ENCODE peak calls at places on chromosomes 5 and 9, in nine cellular contexts. One of them, this sample, is unnamed.

GRCh38 chr5:123571927-123572326 is 60.0 kb downstream of the CSNK1G3 start:
- DNase-seq in colonic mucosa: no peak
- DNase-seq in B cell: no peak
- DNase-seq in osteocyte: no peak
- DNase-seq in upper lobe of right lung: no peak
- DNase-seq in RWPE1: no peak
- DNase-seq in HCT116: no peak
- DNase-seq in spleen: no peak
- DNase-seq in Calu3: no peak
- DNase-seq in this sample: no peak

GRCh38 chr9:97632406-97632991 is 669 bp downstream of the TSTD2 start:
- DNase-seq in upper lobe of right lung: peak; percentile 75
- DNase-seq in HCT116: no peak
- DNase-seq in RWPE1: no peak
- DNase-seq in colonic mucosa: peak; percentile 61
- DNase-seq in B cell: no peak
- DNase-seq in Calu3: peak; percentile 2
- DNase-seq in osteocyte: no peak
- DNase-seq in spleen: peak; percentile 86
- DNase-seq in this sample: no peak

GRCh38 chr9:84781431-84781830 is 111.9 kb downstream of the NTRK2 start:
- DNase-seq in RWPE1: peak; percentile 24
- DNase-seq in HCT116: no peak
- DNase-seq in colonic mucosa: no peak
- DNase-seq in upper lobe of right lung: no peak
- DNase-seq in osteocyte: no peak
- DNase-seq in spleen: no peak
- DNase-seq in Calu3: peak; percentile 28
- DNase-seq in B cell: no peak
- DNase-seq in this sample: peak; percentile 40

GRCh38 chr9:71663216-71663615 is 105.1 kb downstream of the CEMIP2 start:
- DNase-seq in spleen: no peak
- DNase-seq in RWPE1: no peak
- DNase-seq in upper lobe of right lung: no peak
- DNase-seq in HCT116: no peak
- DNase-seq in osteocyte: no peak
- DNase-seq in colonic mucosa: no peak
- DNase-seq in Calu3: no peak
- DNase-seq in B cell: no peak
- DNase-seq in this sample: peak; percentile 37

GRCh38 chr9:87599901-87600610 is 102.4 kb downstream of the DAPK1 start:
- DNase-seq in colonic mucosa: peak; percentile 32
- DNase-seq in HCT116: no peak
- DNase-seq in RWPE1: peak; percentile 31
- DNase-seq in osteocyte: no peak
- DNase-seq in B cell: no peak
- DNase-seq in spleen: no peak
- DNase-seq in Calu3: peak; percentile 37
- DNase-seq in upper lobe of right lung: no peak
- DNase-seq in this sample: peak; percentile 15

GRCh38 chr5:585556-585955 is 26.6 kb upstream of the CEP72 start:
- DNase-seq in Calu3: no peak
- DNase-seq in upper lobe of right lung: peak; percentile 28
- DNase-seq in spleen: no peak
- DNase-seq in colonic mucosa: no peak
- DNase-seq in RWPE1: no peak
- DNase-seq in B cell: no peak
- DNase-seq in osteocyte: peak; percentile 44
- DNase-seq in HCT116: no peak
- DNase-seq in this sample: no peak

GRCh38 chr5:79834420-79835219 is 145.0 kb downstream of the CMYA5 start:
- DNase-seq in Calu3: no peak
- DNase-seq in spleen: no peak
- DNase-seq in HCT116: no peak
- DNase-seq in colonic mucosa: no peak
- DNase-seq in RWPE1: no peak
- DNase-seq in B cell: no peak
- DNase-seq in upper lobe of right lung: no peak
- DNase-seq in osteocyte: peak; percentile 73
- DNase-seq in this sample: no peak

GRCh38 chr9:6441269-6441668 is 28.3 kb downstream of the UHRF2 start:
- DNase-seq in B cell: no peak
- DNase-seq in upper lobe of right lung: no peak
- DNase-seq in Calu3: no peak
- DNase-seq in HCT116: no peak
- DNase-seq in RWPE1: no peak
- DNase-seq in spleen: no peak
- DNase-seq in osteocyte: no peak
- DNase-seq in colonic mucosa: no peak
- DNase-seq in this sample: peak; percentile 34

GRCh38 chr9:120971938-120972337 is 45.3 kb upstream of the TRAF1 start:
- DNase-seq in colonic mucosa: no peak
- DNase-seq in Calu3: no peak
- DNase-seq in spleen: no peak
- DNase-seq in upper lobe of right lung: no peak
- DNase-seq in RWPE1: no peak
- DNase-seq in osteocyte: no peak
- DNase-seq in B cell: no peak
- DNase-seq in HCT116: no peak
- DNase-seq in this sample: no peak

GRCh38 chr9:31799953-31800609 is 584.4 kb upstream of the ACO1 start:
- DNase-seq in B cell: no peak
- DNase-seq in RWPE1: peak; percentile 30
- DNase-seq in osteocyte: no peak
- DNase-seq in Calu3: no peak
- DNase-seq in colonic mucosa: no peak
- DNase-seq in upper lobe of right lung: no peak
- DNase-seq in spleen: no peak
- DNase-seq in HCT116: peak; percentile 19
- DNase-seq in this sample: peak; percentile 53

GRCh38 chr9:110712955-110713354 is 44.4 kb downstream of the MUSK start:
- DNase-seq in RWPE1: no peak
- DNase-seq in HCT116: no peak
- DNase-seq in Calu3: no peak
- DNase-seq in upper lobe of right lung: no peak
- DNase-seq in colonic mucosa: no peak
- DNase-seq in osteocyte: no peak
- DNase-seq in spleen: no peak
- DNase-seq in B cell: no peak
- DNase-seq in this sample: no peak

GRCh38 chr9:2818486-2819121 is 25.3 kb downstream of the PUM3 start:
- DNase-seq in osteocyte: no peak
- DNase-seq in RWPE1: no peak
- DNase-seq in B cell: no peak
- DNase-seq in upper lobe of right lung: no peak
- DNase-seq in colonic mucosa: no peak
- DNase-seq in Calu3: no peak
- DNase-seq in HCT116: no peak
- DNase-seq in spleen: no peak
- DNase-seq in this sample: no peak

GRCh38 chr9:29432191-29432590 is 1858.9 kb upstream of the C9orf72 start:
- DNase-seq in colonic mucosa: no peak
- DNase-seq in spleen: no peak
- DNase-seq in upper lobe of right lung: no peak
- DNase-seq in Calu3: no peak
- DNase-seq in B cell: no peak
- DNase-seq in osteocyte: no peak
- DNase-seq in RWPE1: no peak
- DNase-seq in HCT116: no peak
- DNase-seq in this sample: no peak

GRCh38 chr9:71755869-71756268 is 12.4 kb downstream of the CEMIP2 start:
- DNase-seq in RWPE1: no peak
- DNase-seq in HCT116: no peak
- DNase-seq in osteocyte: no peak
- DNase-seq in B cell: no peak
- DNase-seq in Calu3: no peak
- DNase-seq in colonic mucosa: no peak
- DNase-seq in spleen: no peak
- DNase-seq in upper lobe of right lung: no peak
- DNase-seq in this sample: no peak

GRCh38 chr5:113574417-113574816 is 60.9 kb downstream of the YTHDC2 start:
- DNase-seq in B cell: no peak
- DNase-seq in osteocyte: no peak
- DNase-seq in RWPE1: peak; percentile 13
- DNase-seq in spleen: no peak
- DNase-seq in Calu3: peak; percentile 33
- DNase-seq in upper lobe of right lung: no peak
- DNase-seq in HCT116: no peak
- DNase-seq in colonic mucosa: no peak
- DNase-seq in this sample: peak; percentile 52

GRCh38 chr5:137199966-137200365 is 299.2 kb downstream of the SPOCK1 start:
- DNase-seq in RWPE1: peak; percentile 46
- DNase-seq in colonic mucosa: no peak
- DNase-seq in B cell: no peak
- DNase-seq in spleen: no peak
- DNase-seq in osteocyte: no peak
- DNase-seq in upper lobe of right lung: no peak
- DNase-seq in Calu3: no peak
- DNase-seq in HCT116: no peak
- DNase-seq in this sample: peak; percentile 24

GRCh38 chr5:168706655-168707069 is 127.5 kb upstream of the PANK3 start:
- DNase-seq in HCT116: peak; percentile 7
- DNase-seq in colonic mucosa: no peak
- DNase-seq in osteocyte: no peak
- DNase-seq in B cell: no peak
- DNase-seq in upper lobe of right lung: no peak
- DNase-seq in Calu3: peak; percentile 66
- DNase-seq in RWPE1: peak; percentile 41
- DNase-seq in spleen: no peak
- DNase-seq in this sample: peak; percentile 60
- TF ChIP-seq CTCF in HCT116: peak; percentile 67
- TF ChIP-seq CTCF in colonic mucosa: no peak
- TF ChIP-seq CTCF in osteocyte: peak; percentile 67
- TF ChIP-seq CTCF in B cell: no peak
- TF ChIP-seq CTCF in upper lobe of right lung: peak; percentile 36
- TF ChIP-seq CTCF in Calu3: peak; percentile 18
- TF ChIP-seq CTCF in RWPE1: no peak
- TF ChIP-seq CTCF in spleen: no peak
- TF ChIP-seq CTCF in this sample: peak; percentile 53

GRCh38 chr5:34686762-34687268 is 30.7 kb downstream of the RAI14 start:
- DNase-seq in spleen: no peak
- DNase-seq in B cell: no peak
- DNase-seq in Calu3: peak; percentile 84
- DNase-seq in RWPE1: peak; percentile 72
- DNase-seq in osteocyte: no peak
- DNase-seq in upper lobe of right lung: peak; percentile 75
- DNase-seq in colonic mucosa: peak; percentile 86
- DNase-seq in HCT116: peak; percentile 94
- DNase-seq in this sample: peak; percentile 93

GRCh38 chr5:34684281-34684979 is 28.3 kb downstream of the RAI14 start:
- DNase-seq in B cell: no peak
- DNase-seq in Calu3: peak; percentile 56
- DNase-seq in HCT116: peak; percentile 24
- DNase-seq in upper lobe of right lung: no peak
- DNase-seq in osteocyte: no peak
- DNase-seq in spleen: no peak
- DNase-seq in colonic mucosa: no peak
- DNase-seq in RWPE1: no peak
- DNase-seq in this sample: peak; percentile 17

GRCh38 chr5:34682926-34683623 is 26.9 kb downstream of the RAI14 start:
- DNase-seq in osteocyte: no peak
- DNase-seq in colonic mucosa: no peak
- DNase-seq in Calu3: peak; percentile 39
- DNase-seq in B cell: no peak
- DNase-seq in HCT116: peak; percentile 16
- DNase-seq in spleen: no peak
- DNase-seq in RWPE1: no peak
- DNase-seq in upper lobe of right lung: no peak
- DNase-seq in this sample: peak; percentile 61

GRCh38 chr5:34685485-34686197 is 29.5 kb downstream of the RAI14 start:
- DNase-seq in spleen: no peak
- DNase-seq in colonic mucosa: no peak
- DNase-seq in RWPE1: no peak
- DNase-seq in osteocyte: no peak
- DNase-seq in HCT116: no peak
- DNase-seq in upper lobe of right lung: no peak
- DNase-seq in B cell: no peak
- DNase-seq in Calu3: no peak
- DNase-seq in this sample: peak; percentile 30

GRCh38 chr5:34684980-34685352 is 28.8 kb downstream of the RAI14 start:
- DNase-seq in HCT116: no peak
- DNase-seq in upper lobe of right lung: no peak
- DNase-seq in spleen: no peak
- DNase-seq in RWPE1: no peak
- DNase-seq in Calu3: no peak
- DNase-seq in osteocyte: no peak
- DNase-seq in colonic mucosa: no peak
- DNase-seq in B cell: no peak
- DNase-seq in this sample: no peak
- TF ChIP-seq CTCF in HCT116: no peak
- TF ChIP-seq CTCF in upper lobe of right lung: no peak
- TF ChIP-seq CTCF in spleen: no peak
- TF ChIP-seq CTCF in RWPE1: no peak
- TF ChIP-seq CTCF in Calu3: no peak
- TF ChIP-seq CTCF in osteocyte: no peak
- TF ChIP-seq CTCF in colonic mucosa: no peak
- TF ChIP-seq CTCF in B cell: no peak
- TF ChIP-seq CTCF in this sample: no peak

GRCh38 chr5:55187370-55187769 is 14.4 kb upstream of the CDC20B start:
- DNase-seq in HCT116: peak; percentile 57
- DNase-seq in spleen: no peak
- DNase-seq in RWPE1: peak; percentile 78
- DNase-seq in B cell: no peak
- DNase-seq in osteocyte: no peak
- DNase-seq in Calu3: peak; percentile 11
- DNase-seq in upper lobe of right lung: no peak
- DNase-seq in colonic mucosa: no peak
- DNase-seq in this sample: peak; percentile 61
- TF ChIP-seq CTCF in HCT116: peak; percentile 47
- TF ChIP-seq CTCF in spleen: no peak
- TF ChIP-seq CTCF in RWPE1: peak; percentile 58
- TF ChIP-seq CTCF in B cell: no peak
- TF ChIP-seq CTCF in osteocyte: peak; percentile 38
- TF ChIP-seq CTCF in Calu3: no peak
- TF ChIP-seq CTCF in upper lobe of right lung: peak; percentile 11
- TF ChIP-seq CTCF in colonic mucosa: peak; percentile 28
- TF ChIP-seq CTCF in this sample: peak; percentile 56

DNA sequence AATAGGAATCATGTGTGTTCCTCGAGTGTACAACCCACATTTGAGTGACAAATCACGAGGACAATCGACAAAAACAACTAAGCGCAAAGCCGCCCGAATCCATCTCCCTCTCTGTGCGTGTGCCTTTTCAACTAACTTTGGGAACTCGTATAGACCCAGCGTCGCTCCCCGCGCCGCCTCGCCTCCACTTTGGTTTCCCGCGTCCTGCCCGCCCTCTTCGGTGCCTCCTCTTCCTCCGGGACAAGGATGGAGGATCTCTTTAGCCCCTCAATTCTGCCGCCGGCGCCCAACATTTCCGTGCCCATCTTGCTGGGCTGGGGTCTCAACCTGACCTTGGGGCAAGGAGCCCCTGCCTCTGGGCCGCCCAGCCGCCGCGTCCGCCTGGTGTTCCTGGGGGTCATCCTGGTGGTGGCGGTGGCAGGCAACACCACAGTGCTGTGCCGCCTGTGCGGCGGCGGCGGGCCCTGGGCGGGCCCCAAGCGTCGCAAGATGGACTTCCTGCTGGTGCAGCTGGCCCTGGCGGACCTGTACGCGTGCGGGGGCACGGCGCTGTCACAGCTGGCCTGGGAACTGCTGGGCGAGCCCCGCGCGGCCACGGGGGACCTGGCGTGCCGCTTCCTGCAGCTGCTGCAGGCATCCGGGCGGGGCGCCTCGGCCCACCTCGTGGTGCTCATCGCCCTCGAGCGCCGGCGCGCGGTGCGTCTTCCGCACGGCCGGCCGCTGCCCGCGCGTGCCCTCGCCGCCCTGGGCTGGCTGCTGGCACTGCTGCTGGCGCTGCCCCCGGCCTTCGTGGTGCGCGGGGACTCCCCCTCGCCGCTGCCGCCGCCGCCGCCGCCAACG is at the start of gene GPR150:
- DNase-seq in HCT116: no peak
- DNase-seq in B cell: peak; percentile 82
- DNase-seq in osteocyte: peak; percentile 85
- DNase-seq in RWPE1: peak; percentile 40
- DNase-seq in colonic mucosa: peak; percentile 58
- DNase-seq in upper lobe of right lung: peak; percentile 84
- DNase-seq in Calu3: peak; percentile 64
- DNase-seq in spleen: peak; percentile 94
- DNase-seq in this sample: no peak
- TF ChIP-seq CTCF in HCT116: no peak
- TF ChIP-seq CTCF in B cell: no peak
- TF ChIP-seq CTCF in osteocyte: no peak
- TF ChIP-seq CTCF in RWPE1: peak; percentile 46
- TF ChIP-seq CTCF in colonic mucosa: no peak
- TF ChIP-seq CTCF in upper lobe of right lung: no peak
- TF ChIP-seq CTCF in Calu3: no peak
- TF ChIP-seq CTCF in spleen: no peak
- TF ChIP-seq CTCF in this sample: no peak

This sample was measured in MCF 10A.